ENCODE peak calls at places on chromosomes 6 and 20, in five cellular contexts. P, X, T, L and Y are unnamed samples.

GRCh38 chr6:87628881-87629280 is 38.9 kb downstream of the ORC3 start:
- DNase-seq in P (no peak), X (no peak), T (peak), L (no peak), Y (no peak)

GRCh38 chr20:45878076-45878731 is 2.8 kb upstream of the ZSWIM1 start:
- DNase-seq in P (no peak), X (no peak), T (no peak), L (no peak), Y (no peak)

GRCh38 chr6:128208851-128209580 is 308.2 kb upstream of the THEMIS start:
- DNase-seq in P (peak), X (no peak), T (no peak), L (no peak), Y (no peak)

GRCh38 chr6:136696238-136696637 is 96.0 kb downstream of the MAP3K5 start:
- DNase-seq in P (no peak), X (peak), T (no peak), L (no peak), Y (no peak)

GRCh38 chr20:4985658-4986057 is 15.7 kb downstream of the SLC23A2 start:
- DNase-seq in P (no peak), X (no peak), T (no peak), L (peak), Y (no peak)

GRCh38 chr20:59121714-59122376 is 41.8 kb upstream of the ZNF831 start:
- DNase-seq in P (no peak), X (no peak), T (no peak), L (no peak), Y (no peak)

GRCh38 chr20:3732327-3733118 is at the start of gene HSPA12B:
- DNase-seq in P (no peak), X (no peak), T (no peak), L (no peak), Y (peak)

GRCh38 chr20:3543901-3544507 is 73.2 kb downstream of the ATRN start:
- DNase-seq in P (peak), X (no peak), T (no peak), L (no peak), Y (no peak)

GRCh38 chr6:118334634-118335033 is 213.5 kb upstream of the PLN start:
- DNase-seq in P (no peak), X (no peak), T (no peak), L (no peak), Y (no peak)

GRCh38 chr20:33175123-33175522 is 7.2 kb downstream of the BPIFA2 start:
- DNase-seq in P (no peak), X (no peak), T (no peak), L (no peak), Y (no peak)

GRCh38 chr6:170185175-170185970 is 105.5 kb downstream of the DLL1 start:
- DNase-seq in P (no peak), X (peak), T (no peak), L (no peak), Y (no peak)

GRCh38 chr20:44354979-44355502 is 458 bp upstream of the HNF4A start:
- DNase-seq in P (peak), X (no peak), T (no peak), L (no peak), Y (no peak)

GRCh38 chr6:110949679-110950285 is 8.7 kb upstream of the GTF3C6 start:
- DNase-seq in P (no peak), X (no peak), T (peak), L (peak), Y (no peak)

GRCh38 chr6:47447726-47448125 is 29.9 kb upstream of the CD2AP start:
- DNase-seq in P (no peak), X (no peak), T (no peak), L (no peak), Y (no peak)

GRCh38 chr20:37562695-37563480 is 35.2 kb upstream of the BLCAP start:
- DNase-seq in P (no peak), X (no peak), T (no peak), L (no peak), Y (no peak)

GRCh38 chr6:21033575-21034026 is 499.3 kb downstream of the CDKAL1 start:
- DNase-seq in P (no peak), X (peak), T (no peak), L (no peak), Y (no peak)

GRCh38 chr6:13101985-13102384 is 226.4 kb downstream of the TBC1D7 start:
- DNase-seq in P (no peak), X (no peak), T (no peak), L (no peak), Y (no peak)

GRCh38 chr6:170553686-170554085 is 483 bp upstream of the TBP start:
- DNase-seq in P (no peak), X (peak), T (peak), L (no peak), Y (no peak)

GRCh38 chr6:148980234-148980633 is 233.4 kb downstream of the UST start:
- DNase-seq in P (no peak), X (no peak), T (no peak), L (no peak), Y (no peak)

GRCh38 chr20:58340853-58341252 is 31.3 kb downstream of the RAB22A start:
- DNase-seq in P (no peak), X (no peak), T (no peak), L (no peak), Y (no peak)

GRCh38 chr20:3811421-3812258 is 8.7 kb upstream of the AP5S1 start:
- DNase-seq in P (peak), X (peak), T (no peak), L (no peak), Y (peak)

GRCh38 chr6:21601341-21601740 is 7.8 kb downstream of the SOX4 start:
- DNase-seq in P (no peak), X (no peak), T (no peak), L (no peak), Y (no peak)

GRCh38 chr20:46799781-46800180 is 90.3 kb downstream of the SLC2A10 start:
- DNase-seq in P (no peak), X (no peak), T (no peak), L (no peak), Y (no peak)

GRCh38 chr20:4406627-4407026 is 315.1 kb upstream of the PRND start:
- DNase-seq in P (no peak), X (no peak), T (no peak), L (no peak), Y (no peak)

GRCh38 chr6:169780571-169781091 is 29.2 kb downstream of the ERMARD start:
- DNase-seq in P (peak), X (no peak), T (no peak), L (no peak), Y (no peak)

DNA sequence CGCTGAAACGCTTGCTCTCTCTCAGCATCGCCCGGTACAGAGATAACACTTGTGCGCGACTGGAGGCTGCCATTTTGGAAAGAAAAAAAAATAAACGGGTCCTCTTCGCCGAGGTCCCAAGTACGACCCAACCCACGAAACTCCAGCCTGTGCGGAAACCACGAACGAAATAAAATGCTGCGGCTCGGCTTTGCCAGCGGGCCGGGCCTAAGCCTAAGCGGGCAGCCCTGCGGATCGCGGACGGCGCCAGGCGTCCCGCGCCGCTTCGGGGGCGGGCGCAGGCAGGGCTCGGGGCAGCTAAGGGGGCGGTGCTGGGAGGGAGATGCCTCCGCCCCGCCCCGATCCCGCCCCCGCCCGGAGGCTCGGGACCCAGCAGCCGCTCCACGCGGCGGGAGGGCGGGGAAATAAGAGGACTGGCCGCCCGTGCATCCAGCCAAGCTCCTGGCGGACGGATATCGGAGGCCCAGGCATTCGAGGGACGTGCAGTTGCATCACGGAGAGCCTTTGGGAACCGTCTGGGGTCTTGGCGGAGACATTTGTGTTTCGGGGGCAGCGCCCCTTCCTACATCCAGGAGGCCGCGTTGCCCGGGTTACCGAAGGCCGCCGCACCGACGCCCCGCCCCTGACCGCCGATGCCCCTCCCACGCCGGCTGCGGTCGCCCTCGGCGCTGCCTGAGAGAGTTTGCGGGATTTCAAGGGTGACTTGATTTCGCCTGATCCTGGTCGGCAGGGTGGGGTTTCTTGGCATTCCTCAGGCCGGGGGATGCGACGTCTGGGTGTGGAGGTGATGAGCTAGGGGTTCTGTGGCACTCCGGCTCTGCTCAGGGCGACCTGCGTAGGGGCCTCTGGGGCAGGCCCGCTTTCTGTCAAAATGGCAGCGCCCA is at the start of the genes FARS2 and LYRM4:
- DNase-seq in P (peak), X (peak), T (peak), L (peak), Y (peak)
- TF ChIP-seq CTCF in P (peak), X (peak), T (peak), L (no peak), Y (no peak)

DNA sequence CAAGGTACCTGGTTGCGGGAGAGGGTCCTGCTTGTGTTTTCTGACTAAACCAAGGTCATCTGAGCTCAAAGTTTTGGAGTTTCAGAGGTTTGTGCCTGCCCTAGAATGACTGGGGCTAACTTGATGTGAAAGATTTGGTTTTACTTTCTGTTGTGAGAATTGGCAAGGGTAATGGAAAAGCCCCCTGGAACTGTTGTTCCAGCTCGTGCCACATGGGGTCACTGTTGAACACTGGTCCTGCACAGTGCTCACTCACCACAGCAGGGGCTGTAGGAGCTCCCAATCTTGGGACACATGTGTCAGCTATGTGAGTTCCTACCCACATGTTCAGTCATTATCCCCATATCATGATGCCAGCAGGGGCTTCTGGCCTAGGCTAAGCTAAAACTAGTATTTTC is 6.5 kb downstream of the TGM6 start:
- DNase-seq in P (peak), X (no peak), T (peak), L (peak), Y (no peak)
- TF ChIP-seq CTCF in P (peak), X (peak), T (peak), L (peak), Y (peak)

DNA sequence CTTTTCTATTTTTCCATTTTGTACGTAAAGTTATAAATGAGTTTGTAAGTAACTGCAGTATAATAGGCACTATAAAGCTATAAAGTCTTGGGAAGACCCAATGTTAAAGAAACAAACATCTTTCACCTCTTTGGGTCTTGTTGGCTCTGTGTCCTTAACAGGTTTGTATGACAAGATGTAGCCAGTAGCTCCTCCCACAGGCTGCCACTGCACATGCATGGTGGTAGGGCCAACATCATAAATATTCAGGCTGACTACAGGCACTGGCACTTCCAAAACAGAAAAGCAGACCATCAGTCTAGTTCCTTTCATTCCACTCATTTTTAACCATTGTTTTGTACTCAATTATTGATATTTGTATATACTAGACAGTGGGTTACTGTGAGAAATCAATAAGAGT is 59.9 kb downstream of the COL12A1 start:
- DNase-seq in P (no peak), X (no peak), T (no peak), L (no peak), Y (no peak)
- TF ChIP-seq CTCF in P (no peak), X (no peak), T (no peak), L (no peak), Y (no peak)

GRCh38 chr6:15774011-15774410 is 111.2 kb upstream of the DTNBP1 start:
- DNase-seq in P (no peak), X (no peak), T (no peak), L (peak), Y (no peak)

GRCh38 chr6:15769471-15770088 is 106.8 kb upstream of the DTNBP1 start:
- DNase-seq in P (no peak), X (no peak), T (no peak), L (no peak), Y (no peak)

GRCh38 chr6:15775076-15775634 is 112.3 kb upstream of the DTNBP1 start:
- DNase-seq in P (no peak), X (no peak), T (no peak), L (peak), Y (no peak)

GRCh38 chr6:15775741-15776140 is 112.9 kb upstream of the DTNBP1 start:
- DNase-seq in P (no peak), X (no peak), T (no peak), L (no peak), Y (no peak)

DNA sequence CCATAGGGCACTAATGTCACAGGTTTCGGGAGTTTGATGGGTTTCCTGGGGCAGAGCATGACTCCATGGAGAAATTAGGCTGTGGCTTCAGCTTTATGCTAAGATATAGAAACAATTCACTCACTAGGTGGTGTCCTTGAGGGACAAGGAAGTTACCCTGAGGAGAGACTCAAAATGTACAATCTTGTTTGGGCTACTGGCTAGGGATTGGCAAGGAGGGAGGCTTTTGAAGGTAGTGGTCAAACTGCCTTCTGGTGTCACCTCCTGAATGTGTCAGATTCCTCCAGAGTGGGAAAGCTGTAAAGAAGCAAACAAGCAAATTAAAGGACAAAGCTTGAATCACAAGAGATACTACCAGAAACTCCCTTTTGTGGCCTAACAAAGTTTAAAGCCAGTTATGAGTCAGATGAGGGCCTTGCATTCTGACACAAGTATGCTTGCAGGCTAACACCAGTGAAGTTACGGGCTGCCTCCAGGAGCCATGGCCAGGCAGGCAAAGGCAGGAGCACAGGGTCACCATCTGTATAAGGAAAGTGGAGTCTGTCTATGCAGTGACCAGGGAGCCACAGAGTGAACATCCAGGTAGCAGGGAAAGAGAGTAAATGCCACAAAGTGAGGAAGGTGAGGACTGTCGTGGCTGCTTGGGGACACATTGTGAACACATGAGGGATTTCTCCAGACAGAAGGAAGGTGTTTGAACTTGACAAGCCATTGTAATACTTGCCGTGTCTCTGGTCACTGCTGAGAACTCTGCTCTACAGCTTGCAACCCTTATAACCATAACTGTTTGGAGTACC is 107.7 kb upstream of the DTNBP1 start:
- DNase-seq in P (no peak), X (no peak), T (no peak), L (peak), Y (no peak)
- TF ChIP-seq CTCF in P (no peak), X (no peak), T (no peak), L (peak), Y (no peak)

GRCh38 chr6:132354517-132355167 is 46.6 kb downstream of the MOXD1 start:
- DNase-seq in P (no peak), X (no peak), T (peak), L (peak), Y (peak)
- TF ChIP-seq CTCF in P (no peak), X (no peak), T (peak), L (no peak), Y (no peak)